ENCODE peak calls at places on chromosomes 12 and 14, in nine cellular contexts. One of them, this sample, is unnamed.

GRCh38 chr12:26403601-26404000 is 208.2 kb downstream of the SSPN start:
- DNase-seq in EH: no peak
- DNase-seq in epithelial cell of esophagus: no peak
- DNase-seq in A172: no peak
- DNase-seq in cardiac fibroblast: no peak
- DNase-seq in colonic mucosa: no peak
- DNase-seq in pancreas: no peak
- DNase-seq in cardiac muscle cell: no peak
- DNase-seq in NCI-H1436 treated with DMSO at 0.1 percent for 48 hours: no peak
- DNase-seq in this sample: no peak

GRCh38 chr12:39990122-39991101 is 115.5 kb downstream of the SLC2A13 start:
- DNase-seq in EH: peak; percentile 44
- DNase-seq in epithelial cell of esophagus: peak; percentile 58
- DNase-seq in A172: peak; percentile 33
- DNase-seq in cardiac fibroblast: peak; percentile 71
- DNase-seq in colonic mucosa: peak; percentile 68
- DNase-seq in pancreas: peak; percentile 28
- DNase-seq in cardiac muscle cell: peak; percentile 61
- DNase-seq in NCI-H1436 treated with DMSO at 0.1 percent for 48 hours: no peak
- DNase-seq in this sample: peak; percentile 38

GRCh38 chr12:13196302-13196921 is at the start of gene EMP1:
- DNase-seq in EH: peak; percentile 100
- DNase-seq in epithelial cell of esophagus: peak; percentile 100
- DNase-seq in A172: peak; percentile 97
- DNase-seq in cardiac fibroblast: peak; percentile 100
- DNase-seq in colonic mucosa: peak; percentile 96
- DNase-seq in pancreas: peak; percentile 69
- DNase-seq in cardiac muscle cell: no peak
- DNase-seq in NCI-H1436 treated with DMSO at 0.1 percent for 48 hours: no peak
- DNase-seq in this sample: peak; percentile 17

GRCh38 chr14:22123188-22123560 is 449.6 kb upstream of the OR4E1 start:
- DNase-seq in EH: no peak
- DNase-seq in epithelial cell of esophagus: peak; percentile 79
- DNase-seq in A172: no peak
- DNase-seq in cardiac fibroblast: no peak
- DNase-seq in colonic mucosa: no peak
- DNase-seq in pancreas: no peak
- DNase-seq in cardiac muscle cell: no peak
- DNase-seq in NCI-H1436 treated with DMSO at 0.1 percent for 48 hours: no peak
- DNase-seq in this sample: no peak

GRCh38 chr14:101707863-101708620 is 53.5 kb upstream of the PPP2R5C start:
- DNase-seq in EH: no peak
- DNase-seq in epithelial cell of esophagus: no peak
- DNase-seq in A172: no peak
- DNase-seq in cardiac fibroblast: no peak
- DNase-seq in colonic mucosa: no peak
- DNase-seq in pancreas: no peak
- DNase-seq in cardiac muscle cell: no peak
- DNase-seq in NCI-H1436 treated with DMSO at 0.1 percent for 48 hours: no peak
- DNase-seq in this sample: peak; percentile 14

GRCh38 chr12:93895096-93895460 is 217.9 kb downstream of the CRADD start:
- DNase-seq in EH: peak; percentile 78
- DNase-seq in epithelial cell of esophagus: no peak
- DNase-seq in A172: peak; percentile 29
- DNase-seq in cardiac fibroblast: peak; percentile 58
- DNase-seq in colonic mucosa: no peak
- DNase-seq in pancreas: no peak
- DNase-seq in cardiac muscle cell: no peak
- DNase-seq in NCI-H1436 treated with DMSO at 0.1 percent for 48 hours: no peak
- DNase-seq in this sample: no peak

GRCh38 chr14:72894323-72894622 is 372 bp upstream of the DPF3 start:
- DNase-seq in EH: no peak
- DNase-seq in epithelial cell of esophagus: no peak
- DNase-seq in A172: no peak
- DNase-seq in cardiac fibroblast: no peak
- DNase-seq in colonic mucosa: no peak
- DNase-seq in pancreas: no peak
- DNase-seq in cardiac muscle cell: no peak
- DNase-seq in NCI-H1436 treated with DMSO at 0.1 percent for 48 hours: no peak
- DNase-seq in this sample: no peak

GRCh38 chr12:3487027-3487426 is 4.0 kb upstream of the PRMT8 start:
- DNase-seq in EH: no peak
- DNase-seq in epithelial cell of esophagus: no peak
- DNase-seq in A172: no peak
- DNase-seq in cardiac fibroblast: no peak
- DNase-seq in colonic mucosa: no peak
- DNase-seq in pancreas: no peak
- DNase-seq in cardiac muscle cell: no peak
- DNase-seq in NCI-H1436 treated with DMSO at 0.1 percent for 48 hours: no peak
- DNase-seq in this sample: no peak

GRCh38 chr14:39289523-39289922 is 55.8 kb downstream of the MIA2 start:
- DNase-seq in EH: no peak
- DNase-seq in epithelial cell of esophagus: no peak
- DNase-seq in A172: no peak
- DNase-seq in cardiac fibroblast: no peak
- DNase-seq in colonic mucosa: no peak
- DNase-seq in pancreas: no peak
- DNase-seq in cardiac muscle cell: no peak
- DNase-seq in NCI-H1436 treated with DMSO at 0.1 percent for 48 hours: no peak
- DNase-seq in this sample: no peak

GRCh38 chr14:50649691-50650090 is 18.4 kb downstream of the SAV1 start:
- DNase-seq in EH: no peak
- DNase-seq in epithelial cell of esophagus: no peak
- DNase-seq in A172: no peak
- DNase-seq in cardiac fibroblast: no peak
- DNase-seq in colonic mucosa: no peak
- DNase-seq in pancreas: no peak
- DNase-seq in cardiac muscle cell: no peak
- DNase-seq in NCI-H1436 treated with DMSO at 0.1 percent for 48 hours: no peak
- DNase-seq in this sample: no peak

GRCh38 chr12:26611598-26611997 is 221.4 kb downstream of the ITPR2 start:
- DNase-seq in EH: no peak
- DNase-seq in epithelial cell of esophagus: no peak
- DNase-seq in A172: no peak
- DNase-seq in cardiac fibroblast: no peak
- DNase-seq in colonic mucosa: no peak
- DNase-seq in pancreas: no peak
- DNase-seq in cardiac muscle cell: no peak
- DNase-seq in NCI-H1436 treated with DMSO at 0.1 percent for 48 hours: no peak
- DNase-seq in this sample: no peak

GRCh38 chr14:22200977-22201605 is 387.9 kb downstream of the DAD1 start:
- DNase-seq in EH: peak; percentile 53
- DNase-seq in epithelial cell of esophagus: peak; percentile 78
- DNase-seq in A172: peak; percentile 22
- DNase-seq in cardiac fibroblast: peak; percentile 77
- DNase-seq in colonic mucosa: no peak
- DNase-seq in pancreas: no peak
- DNase-seq in cardiac muscle cell: peak; percentile 48
- DNase-seq in NCI-H1436 treated with DMSO at 0.1 percent for 48 hours: no peak
- DNase-seq in this sample: no peak

GRCh38 chr12:47396902-47397663 is 308.7 kb downstream of the RPAP3 start:
- DNase-seq in EH: no peak
- DNase-seq in epithelial cell of esophagus: no peak
- DNase-seq in A172: no peak
- DNase-seq in cardiac fibroblast: peak; percentile 9
- DNase-seq in colonic mucosa: no peak
- DNase-seq in pancreas: no peak
- DNase-seq in cardiac muscle cell: no peak
- DNase-seq in NCI-H1436 treated with DMSO at 0.1 percent for 48 hours: no peak
- DNase-seq in this sample: no peak

GRCh38 chr12:108337235-108338223 is 1.6 kb downstream of the CMKLR1 start:
- DNase-seq in EH: peak; percentile 23
- DNase-seq in epithelial cell of esophagus: peak; percentile 29
- DNase-seq in A172: peak; percentile 8
- DNase-seq in cardiac fibroblast: peak; percentile 3
- DNase-seq in colonic mucosa: no peak
- DNase-seq in pancreas: no peak
- DNase-seq in cardiac muscle cell: peak; percentile 20
- DNase-seq in NCI-H1436 treated with DMSO at 0.1 percent for 48 hours: no peak
- DNase-seq in this sample: peak; percentile 36

GRCh38 chr14:69662636-69663321 is 51.4 kb downstream of the SUSD6 start:
- DNase-seq in EH: peak; percentile 21
- DNase-seq in epithelial cell of esophagus: peak; percentile 58
- DNase-seq in A172: no peak
- DNase-seq in cardiac fibroblast: no peak
- DNase-seq in colonic mucosa: no peak
- DNase-seq in pancreas: no peak
- DNase-seq in cardiac muscle cell: no peak
- DNase-seq in NCI-H1436 treated with DMSO at 0.1 percent for 48 hours: no peak
- DNase-seq in this sample: no peak

GRCh38 chr14:105489607-105490317 is 1.3 kb upstream of the TEDC1 start:
- DNase-seq in EH: peak; percentile 78
- DNase-seq in epithelial cell of esophagus: peak; percentile 92
- DNase-seq in A172: peak; percentile 75
- DNase-seq in cardiac fibroblast: peak; percentile 86
- DNase-seq in colonic mucosa: peak; percentile 94
- DNase-seq in pancreas: peak; percentile 93
- DNase-seq in cardiac muscle cell: peak; percentile 90
- DNase-seq in NCI-H1436 treated with DMSO at 0.1 percent for 48 hours: peak; percentile 45
- DNase-seq in this sample: peak; percentile 78

GRCh38 chr12:57765003-57765697 is 1.7 kb downstream of the CYP27B1 start:
- DNase-seq in EH: peak; percentile 41
- DNase-seq in epithelial cell of esophagus: peak; percentile 86
- DNase-seq in A172: no peak
- DNase-seq in cardiac fibroblast: peak; percentile 25
- DNase-seq in colonic mucosa: peak; percentile 60
- DNase-seq in pancreas: peak; percentile 86
- DNase-seq in cardiac muscle cell: peak; percentile 36
- DNase-seq in NCI-H1436 treated with DMSO at 0.1 percent for 48 hours: no peak
- DNase-seq in this sample: peak; percentile 47

GRCh38 chr14:22472935-22473854 is 115.8 kb downstream of the DAD1 start:
- DNase-seq in EH: peak; percentile 40
- DNase-seq in epithelial cell of esophagus: peak; percentile 65
- DNase-seq in A172: peak; percentile 40
- DNase-seq in cardiac fibroblast: peak; percentile 72
- DNase-seq in colonic mucosa: peak; percentile 50
- DNase-seq in pancreas: no peak
- DNase-seq in cardiac muscle cell: peak; percentile 60
- DNase-seq in NCI-H1436 treated with DMSO at 0.1 percent for 48 hours: no peak
- DNase-seq in this sample: peak; percentile 57

GRCh38 chr14:67583711-67584644 is 16.1 kb downstream of the PIGH start:
- DNase-seq in EH: peak; percentile 59
- DNase-seq in epithelial cell of esophagus: peak; percentile 57
- DNase-seq in A172: peak; percentile 31
- DNase-seq in cardiac fibroblast: peak; percentile 66
- DNase-seq in colonic mucosa: peak; percentile 40
- DNase-seq in pancreas: no peak
- DNase-seq in cardiac muscle cell: peak; percentile 60
- DNase-seq in NCI-H1436 treated with DMSO at 0.1 percent for 48 hours: no peak
- DNase-seq in this sample: no peak

GRCh38 chr14:87566986-87567385 is 426.0 kb downstream of the GALC start:
- DNase-seq in EH: no peak
- DNase-seq in epithelial cell of esophagus: no peak
- DNase-seq in A172: peak; percentile 22
- DNase-seq in cardiac fibroblast: no peak
- DNase-seq in colonic mucosa: no peak
- DNase-seq in pancreas: no peak
- DNase-seq in cardiac muscle cell: no peak
- DNase-seq in NCI-H1436 treated with DMSO at 0.1 percent for 48 hours: no peak
- DNase-seq in this sample: no peak